ENCODE peak calls at places on chromosomes 1 and 21, in six cellular contexts. G is cardiac fibroblast, A is GM12864, X is mucosa of descending colon, R is PC-9, H is H9. C is an unnamed sample.

GRCh38 chr1:22880174-22880601 is 92.5 kb downstream of the LACTBL1 start:
- DNase-seq in R (no peak), H (no peak), X (no peak), A (no peak), G (peak), C (peak)

GRCh38 chr1:108828074-108828961 is 28.6 kb downstream of the AKNAD1 start:
- DNase-seq in R (peak), H (peak), A (peak), G (peak), X (peak), C (peak)

GRCh38 chr1:214694769-214695168 is 91.8 kb downstream of the CENPF start:
- DNase-seq in R (no peak), X (no peak), H (no peak), A (no peak), G (no peak), C (no peak)

GRCh38 chr1:227215863-227216510 is 102.3 kb downstream of the CDC42BPA start:
- DNase-seq in H (no peak), X (no peak), A (no peak), R (no peak), G (no peak), C (no peak)

GRCh38 chr1:63886348-63886747 is 112.5 kb downstream of the ROR1 start:
- DNase-seq in G (no peak), X (no peak), R (no peak), A (no peak), H (no peak), C (no peak)

GRCh38 chr1:151862604-151863003 is 9.1 kb upstream of the THEM5 start:
- DNase-seq in G (no peak), A (no peak), R (no peak), H (no peak), X (no peak), C (no peak)

GRCh38 chr1:192905049-192905448 is 96.2 kb downstream of the RGS2 start:
- DNase-seq in R (no peak), G (peak), X (no peak), A (no peak), H (no peak), C (no peak)

GRCh38 chr1:48048064-48048463 is 50.9 kb upstream of the TRABD2B start:
- DNase-seq in G (peak), H (no peak), X (no peak), R (no peak), A (no peak), C (no peak)

GRCh38 chr1:34929853-34930701 is 627 bp upstream of the DLGAP3 start:
- DNase-seq in R (no peak), H (peak), G (no peak), X (no peak), A (no peak), C (no peak)

GRCh38 chr21:41953831-41954653 is at the start of gene C2CD2:
- DNase-seq in H (peak), R (no peak), X (peak), G (peak), A (no peak), C (no peak)

GRCh38 chr1:114078116-114078515 is 75.6 kb downstream of the SYT6 start:
- DNase-seq in A (no peak), R (no peak), G (no peak), X (no peak), H (no peak), C (no peak)

GRCh38 chr1:88681223-88681622 is 2.9 kb upstream of the PKN2 start:
- DNase-seq in A (no peak), H (no peak), G (no peak), X (no peak), R (no peak), C (no peak)

GRCh38 chr1:183769956-183770815 is 34.7 kb upstream of the RGL1 start:
- DNase-seq in H (no peak), A (no peak), R (no peak), X (no peak), G (no peak), C (no peak)

GRCh38 chr21:42340187-42340586 is 10.6 kb downstream of the TFF2 start:
- DNase-seq in G (no peak), R (no peak), X (no peak), H (no peak), A (no peak), C (no peak)

GRCh38 chr1:84390231-84390630 is 8.1 kb upstream of the DNASE2B start:
- DNase-seq in R (no peak), G (no peak), X (no peak), H (no peak), A (no peak), C (no peak)

GRCh38 chr1:162942903-162943567 is 82.1 kb upstream of the CCDC190 start:
- DNase-seq in A (no peak), X (no peak), R (no peak), H (no peak), G (peak), C (peak)

GRCh38 chr1:178723541-178723940 is 1.5 kb upstream of the RALGPS2 start:
- DNase-seq in H (no peak), G (peak), R (no peak), A (no peak), X (no peak), C (no peak)

GRCh38 chr1:231139125-231139649 is 22.7 kb upstream of the TRIM67 start:
- DNase-seq in A (no peak), R (no peak), H (no peak), G (peak), X (no peak), C (peak)

GRCh38 chr1:26017606-26018005 is 4.0 kb upstream of the EXTL1 start:
- DNase-seq in H (peak), A (no peak), R (no peak), G (no peak), X (no peak), C (no peak)

GRCh38 chr1:189205863-189206262 is 1271.8 kb downstream of the BRINP3 start:
- DNase-seq in H (no peak), X (no peak), A (no peak), R (no peak), G (no peak), C (no peak)

GRCh38 chr1:216929870-216930582 is 206.8 kb upstream of the ESRRG start:
- DNase-seq in A (no peak), H (no peak), R (no peak), X (no peak), G (peak), C (peak)

GRCh38 chr1:227899141-227899819 is 48.5 kb downstream of the WNT9A start:
- DNase-seq in H (peak), A (no peak), R (no peak), X (peak), G (no peak), C (no peak)

GRCh38 chr1:228472655-228473054 is 14.5 kb upstream of the RNF187 start:
- DNase-seq in A (no peak), G (peak), H (no peak), X (no peak), R (no peak), C (no peak)

GRCh38 chr1:29833596-29833995 is 597.3 kb downstream of the PTPRU start:
- DNase-seq in G (no peak), H (no peak), A (no peak), X (no peak), R (no peak), C (no peak)

GRCh38 chr1:234607091-234608025 is 2.6 kb downstream of the IRF2BP2 start:
- DNase-seq in G (peak), X (peak), R (peak), H (no peak), A (no peak), C (no peak)

GRCh38 chr21:32185726-32186125 is 93.1 kb downstream of the MIS18A start:
- DNase-seq in G (no peak), A (no peak), X (no peak), H (no peak), R (no peak), C (no peak)

GRCh38 chr21:31394309-31394708 is 50.2 kb upstream of the TIAM1 start:
- DNase-seq in H (no peak), X (no peak), R (no peak), G (no peak), A (no peak), C (no peak)

GRCh38 chr1:183562701-183563100 is 27.6 kb downstream of the NCF2 start:
- DNase-seq in H (no peak), G (no peak), X (no peak), A (no peak), R (no peak), C (no peak)

GRCh38 chr1:70079546-70079945 is 125.8 kb downstream of the LRRC40 start:
- DNase-seq in H (no peak), R (no peak), X (no peak), A (no peak), G (no peak), C (no peak)

GRCh38 chr1:248243204-248243603 is 12.0 kb downstream of the OR2M4 start:
- DNase-seq in A (peak), G (peak), H (no peak), R (no peak), X (no peak), C (no peak)

GRCh38 chr1:35883681-35884155 is 709 bp downstream of the AGO1 start:
- DNase-seq in H (peak), A (no peak), R (no peak), X (peak), G (peak), C (no peak)

GRCh38 chr1:54850737-54851136 is 36.3 kb downstream of the DHCR24 start:
- DNase-seq in A (no peak), G (peak), H (no peak), X (no peak), R (no peak), C (peak)

GRCh38 chr1:88327391-88328267 is 356.4 kb upstream of the PKN2 start:
- DNase-seq in G (peak), X (no peak), R (peak), H (no peak), A (no peak), C (peak)

GRCh38 chr1:162298266-162298665 is 78.4 kb downstream of the SPATA46 start:
- DNase-seq in H (no peak), A (no peak), R (no peak), X (no peak), G (no peak), C (no peak)

GRCh38 chr1:46703927-46704641 is 14.8 kb downstream of the EFCAB14 start:
- DNase-seq in R (no peak), H (no peak), X (no peak), G (no peak), A (no peak), C (no peak)

GRCh38 chr1:156973464-156973863 is 53.0 kb downstream of the LRRC71 start:
- DNase-seq in G (no peak), R (no peak), A (no peak), H (no peak), X (no peak), C (no peak)

GRCh38 chr1:242524571-242525359 is at the start of gene PLD5:
- DNase-seq in A (no peak), H (peak), G (no peak), X (no peak), R (no peak), C (no peak)

GRCh38 chr1:115332813-115333608 is 5.0 kb downstream of the NGF start:
- DNase-seq in A (no peak), H (no peak), R (peak), X (no peak), G (peak), C (peak)

GRCh38 chr1:244435562-244436205 is 16.0 kb downstream of the ADSS2 start:
- DNase-seq in X (no peak), R (no peak), A (no peak), G (peak), H (no peak), C (no peak)

DNA sequence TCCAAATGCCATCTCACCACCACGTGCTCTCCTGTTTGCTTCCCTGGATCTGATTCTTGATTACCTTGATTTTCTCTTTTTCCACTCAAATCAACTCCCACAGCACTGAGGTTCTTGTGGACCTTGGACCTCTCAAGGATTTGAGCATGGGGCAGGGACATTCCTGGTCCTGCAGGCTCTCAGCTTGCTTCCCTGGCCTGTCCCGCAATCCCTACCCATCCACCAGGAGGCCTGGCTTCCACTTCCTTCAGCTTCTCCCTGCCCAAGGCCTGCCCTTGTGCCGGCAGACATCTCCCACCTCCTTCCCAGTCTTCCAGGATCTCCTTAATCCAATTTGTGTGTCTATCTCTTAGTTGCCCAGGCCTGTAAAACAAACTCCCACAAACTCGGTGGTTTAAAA is 21.6 kb downstream of the PLA2G2A start:
- DNase-seq in H (peak), A (no peak), R (no peak), X (no peak), G (no peak), C (no peak)
- TF ChIP-seq CTCF in H (peak), A (peak), R (peak), X (no peak), G (no peak), C (peak)

DNA sequence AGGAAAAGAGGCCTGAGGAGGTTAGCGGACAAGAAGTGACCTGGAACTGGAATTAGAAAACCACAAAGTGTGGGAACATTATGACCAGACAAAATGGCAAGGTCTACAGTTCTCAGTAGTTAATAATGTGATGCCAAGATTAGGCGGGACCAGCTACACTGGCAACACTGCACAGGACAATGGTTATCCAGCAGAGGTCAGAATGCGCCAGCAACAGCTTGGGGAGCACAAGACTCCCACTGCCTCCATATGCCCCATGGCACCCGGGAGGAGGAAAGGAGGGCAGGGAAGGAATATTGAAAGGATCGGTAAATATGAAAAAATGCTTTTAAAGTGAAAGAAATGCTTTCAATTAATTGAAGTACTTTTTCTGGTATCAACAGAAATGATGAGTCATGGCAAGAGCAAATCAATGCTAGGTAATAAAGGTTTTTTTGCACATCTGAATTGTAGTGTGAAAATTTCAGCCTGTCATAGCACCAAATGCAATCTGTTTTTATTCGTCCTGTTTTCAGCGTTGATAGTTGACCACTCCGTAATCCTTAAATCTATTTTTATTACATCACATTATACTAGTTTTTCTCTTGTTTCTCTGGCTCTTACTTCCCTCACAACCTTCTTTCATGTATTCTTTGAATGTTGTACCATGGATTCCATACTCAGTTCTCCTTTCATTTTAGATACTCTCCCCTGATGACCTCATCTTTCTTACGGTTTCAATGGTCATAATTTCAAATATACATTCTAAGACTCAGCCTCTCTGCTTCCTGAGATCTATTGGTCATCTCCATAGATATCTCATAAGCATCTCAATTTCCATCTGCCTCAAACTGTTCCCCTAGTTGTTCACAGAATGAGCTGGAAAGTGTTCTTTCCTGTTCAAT is 30.7 kb downstream of the VCAM1 start:
- DNase-seq in X (no peak), G (no peak), R (no peak), H (peak), A (no peak), C (no peak)
- TF ChIP-seq CTCF in X (no peak), G (no peak), R (no peak), H (peak), A (no peak), C (no peak)

GRCh38 chr1:218499021-218499691 is 154.0 kb downstream of the TGFB2 start:
- DNase-seq in H (no peak), R (peak), A (no peak), G (peak), X (no peak), C (peak)

GRCh38 chr1:218502383-218502782 is 157.2 kb downstream of the TGFB2 start:
- DNase-seq in G (no peak), X (no peak), A (no peak), H (no peak), R (no peak), C (no peak)

GRCh38 chr1:218498061-218498938 is 153.2 kb downstream of the TGFB2 start:
- DNase-seq in X (no peak), H (no peak), R (peak), G (no peak), A (no peak), C (no peak)

GRCh38 chr1:218501073-218501612 is 156.0 kb downstream of the TGFB2 start:
- DNase-seq in H (no peak), A (no peak), G (no peak), R (no peak), X (no peak), C (no peak)

DNA sequence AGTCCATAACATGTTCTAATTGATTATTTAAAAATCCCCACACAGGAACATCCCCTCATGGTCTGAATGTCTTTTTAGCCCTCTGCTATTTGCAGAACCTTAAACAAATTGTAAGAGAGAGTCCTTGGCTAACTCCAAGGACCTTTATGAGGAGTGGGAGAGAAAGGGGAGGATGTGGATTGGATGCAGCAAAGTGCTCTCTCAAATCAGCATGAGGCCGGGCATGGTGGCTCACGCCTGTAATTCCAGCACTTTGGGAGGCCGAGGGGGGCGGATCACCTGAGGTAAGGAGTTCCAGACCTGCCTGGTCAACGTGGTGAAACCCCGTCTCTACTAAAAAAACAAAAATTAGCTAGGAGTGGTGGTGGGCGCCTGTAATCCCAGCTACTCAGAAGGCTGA is 154.8 kb downstream of the TGFB2 start:
- DNase-seq in A (no peak), H (peak), G (no peak), R (no peak), X (no peak), C (no peak)
- TF ChIP-seq CTCF in A (no peak), H (no peak), G (no peak), R (no peak), X (no peak), C (no peak)

GRCh38 chr1:190475394-190476250 is 2.0 kb downstream of the BRINP3 start:
- DNase-seq in H (peak), R (no peak), G (peak), X (peak), A (no peak), C (no peak)

GRCh38 chr1:190479028-190479427 is 1.4 kb upstream of the BRINP3 start:
- DNase-seq in G (peak), X (no peak), H (no peak), A (no peak), R (no peak), C (peak)

GRCh38 chr1:190478193-190479007 is 736 bp upstream of the BRINP3 start:
- DNase-seq in X (peak), R (no peak), G (peak), A (no peak), H (peak), C (no peak)

GRCh38 chr1:190477687-190478192 is at the start of gene BRINP3:
- DNase-seq in X (no peak), G (no peak), A (no peak), H (no peak), R (no peak), C (no peak)

DNA sequence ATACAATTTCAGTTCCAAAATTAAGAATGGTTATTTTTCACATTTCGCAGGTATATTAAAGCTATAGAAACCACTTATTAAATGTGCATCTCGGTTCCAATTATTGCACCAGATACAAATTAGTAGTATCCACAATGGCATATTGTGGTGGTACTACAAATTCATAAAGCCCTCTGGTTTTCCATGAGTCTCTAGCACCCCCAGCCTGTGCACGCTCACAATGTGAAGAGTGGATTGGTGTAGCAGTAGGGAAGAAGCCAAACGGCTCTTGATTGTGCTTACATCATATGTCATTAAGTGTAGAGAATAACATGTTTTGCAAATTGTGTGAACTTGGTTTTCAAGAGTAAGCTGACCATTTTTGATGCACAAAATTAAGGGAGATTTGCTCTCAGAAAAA is 1.9 kb upstream of the BRINP3 start:
- DNase-seq in R (no peak), G (no peak), A (no peak), X (no peak), H (no peak), C (no peak)
- TF ChIP-seq CTCF in R (no peak), G (no peak), A (no peak), X (no peak), H (no peak), C (no peak)

DNA sequence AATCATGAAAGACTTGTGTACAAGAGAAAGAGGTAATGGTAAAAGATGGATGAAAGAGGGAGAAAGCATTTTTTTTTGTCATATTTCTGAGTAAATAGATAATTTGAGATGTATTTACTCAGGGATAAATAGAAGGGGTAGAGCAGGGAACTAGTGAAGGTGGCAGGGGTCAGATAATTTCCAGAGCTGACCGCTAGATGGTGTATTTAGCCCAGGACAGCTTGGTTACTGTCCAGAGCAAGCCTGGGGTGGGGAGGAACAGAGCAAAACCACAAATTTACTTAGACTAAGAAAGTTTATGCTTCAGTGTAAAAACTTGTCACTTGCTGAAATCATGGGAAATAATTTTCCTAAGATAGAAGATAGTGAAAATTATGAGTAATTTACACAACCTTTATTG is 91.5 kb downstream of the XCL2 start:
- DNase-seq in G (no peak), A (no peak), X (no peak), R (no peak), H (no peak), C (no peak)
- TF ChIP-seq CTCF in G (peak), A (peak), X (no peak), R (peak), H (peak), C (peak)

DNA sequence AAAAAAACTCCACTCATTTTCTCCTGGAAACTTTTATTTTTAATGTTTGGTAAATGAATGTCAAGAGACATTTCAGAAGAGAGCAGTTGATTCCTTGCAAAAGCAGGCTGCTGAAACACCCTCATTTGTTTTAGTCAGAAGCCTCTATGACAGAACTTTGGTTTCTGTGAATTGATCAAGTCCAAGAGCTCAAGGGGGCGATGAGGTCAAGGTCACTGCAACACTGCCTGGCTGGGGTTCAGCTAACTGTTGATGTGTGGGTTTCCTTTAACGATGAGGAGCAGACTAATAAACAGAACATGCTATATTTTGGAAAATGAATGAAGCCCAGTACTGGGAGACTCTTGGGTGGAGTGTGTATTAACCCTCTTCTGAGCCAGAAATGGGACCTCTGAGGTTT is 109.4 kb downstream of the ZC3H11B start:
- DNase-seq in A (no peak), G (no peak), R (no peak), X (no peak), H (no peak), C (no peak)
- TF ChIP-seq CTCF in A (no peak), G (no peak), R (no peak), X (no peak), H (no peak), C (no peak)